ENCODE peak calls at places on chromosomes 2 and 18, in four cellular contexts. I is hepatocyte, R is dorsolateral prefrontal cortex, B is AG10803. O is an unnamed sample.
A peak's percentile ranks its signal among the peaks of the same experiment; 100 is the strongest.

GRCh38 chr2:238601433-238602222 is 174.9 kb downstream of the ASB1 start:
- DNase-seq in B (peak; percentile 82), R (no peak), I (no peak), O (no peak)

GRCh38 chr2:187934236-187934635 is 357.4 kb upstream of the GULP1 start:
- DNase-seq in I (no peak), R (no peak), B (no peak), O (no peak)

GRCh38 chr2:735670-736218 is 58.5 kb upstream of the TMEM18 start:
- DNase-seq in B (no peak), R (no peak), I (no peak), O (no peak)

GRCh38 chr2:86140969-86141392 is 34.9 kb downstream of the PTCD3 start:
- DNase-seq in B (peak; percentile 4), R (no peak), I (no peak), O (no peak)

GRCh38 chr18:12246849-12247808 is 7.0 kb upstream of the CIDEA start:
- DNase-seq in B (no peak), R (no peak), I (peak; percentile 56), O (peak; percentile 62)

GRCh38 chr18:54269924-54270844 is 867 bp downstream of the POLI start:
- DNase-seq in B (peak; percentile 36), I (peak; percentile 57), R (no peak), O (no peak)

GRCh38 chr2:63399171-63399570 is 189.1 kb downstream of the WDPCP start:
- DNase-seq in I (no peak), B (no peak), R (no peak), O (no peak)

GRCh38 chr18:7122376-7122775 is 4.8 kb upstream of the LAMA1 start:
- DNase-seq in B (no peak), R (no peak), I (no peak), O (no peak)

GRCh38 chr2:59182249-59182648 is 941.1 kb upstream of the FANCL start:
- DNase-seq in I (peak; percentile 61), B (peak; percentile 31), R (no peak), O (no peak)

GRCh38 chr2:85753525-85754312 is at the start of gene ATOH8:
- DNase-seq in B (peak; percentile 72), R (no peak), I (peak; percentile 76), O (no peak)

GRCh38 chr18:48975817-48976649 is 25.3 kb upstream of the SMAD7 start:
- DNase-seq in B (peak; percentile 68), R (no peak), I (peak; percentile 90), O (no peak)

GRCh38 chr2:239468491-239469017 is 67.7 kb upstream of the HDAC4 start:
- DNase-seq in R (no peak), B (no peak), I (no peak), O (peak; percentile 54)

GRCh38 chr18:32289480-32290075 is 99.7 kb downstream of the MEP1B start:
- DNase-seq in B (peak; percentile 65), R (no peak), I (peak; percentile 80), O (no peak)

GRCh38 chr2:174344716-174345472 is 10.1 kb downstream of the SP9 start:
- DNase-seq in I (peak; percentile 14), B (peak; percentile 46), R (no peak), O (no peak)

GRCh38 chr2:34907812-34908211 is 1308.7 kb upstream of the FAM98A start:
- DNase-seq in R (no peak), I (no peak), B (no peak), O (no peak)
- TF ChIP-seq CTCF in R (no peak), I (no peak), B (no peak), O (peak; percentile 16)

DNA sequence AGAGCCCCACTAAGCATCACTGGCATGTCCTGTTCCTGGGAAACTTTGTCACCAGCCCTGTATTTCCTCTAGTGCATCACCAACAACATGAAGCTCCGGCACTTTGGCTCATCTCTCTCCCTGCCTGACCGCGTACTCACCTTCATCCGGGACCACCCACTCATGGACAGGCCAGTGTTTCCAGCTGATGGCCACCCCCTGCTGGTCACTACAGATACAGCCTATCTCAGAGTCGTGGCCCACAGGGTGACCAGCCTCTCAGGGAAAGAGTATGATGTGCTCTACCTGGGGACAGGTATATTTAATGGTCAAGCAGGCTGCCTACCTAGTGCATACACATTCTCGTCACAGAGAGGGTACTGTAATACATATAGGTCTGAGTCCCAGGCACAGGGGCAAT is 21.0 kb downstream of the SEMA4F start:
- DNase-seq in B (no peak), R (no peak), I (no peak), O (no peak)
- TF ChIP-seq CTCF in B (peak; percentile 6), R (no peak), I (peak; percentile 6), O (peak; percentile 47)

GRCh38 chr2:100793220-100793619 is 26.7 kb upstream of the NPAS2 start:
- DNase-seq in I (no peak), R (no peak), B (no peak), O (no peak)
- TF ChIP-seq CTCF in I (no peak), R (no peak), B (no peak), O (no peak)

GRCh38 chr18:68662779-68663178 is 52.1 kb downstream of the TMX3 start:
- DNase-seq in I (no peak), B (peak; percentile 25), R (no peak), O (no peak)
- TF ChIP-seq CTCF in I (no peak), B (no peak), R (no peak), O (no peak)

DNA sequence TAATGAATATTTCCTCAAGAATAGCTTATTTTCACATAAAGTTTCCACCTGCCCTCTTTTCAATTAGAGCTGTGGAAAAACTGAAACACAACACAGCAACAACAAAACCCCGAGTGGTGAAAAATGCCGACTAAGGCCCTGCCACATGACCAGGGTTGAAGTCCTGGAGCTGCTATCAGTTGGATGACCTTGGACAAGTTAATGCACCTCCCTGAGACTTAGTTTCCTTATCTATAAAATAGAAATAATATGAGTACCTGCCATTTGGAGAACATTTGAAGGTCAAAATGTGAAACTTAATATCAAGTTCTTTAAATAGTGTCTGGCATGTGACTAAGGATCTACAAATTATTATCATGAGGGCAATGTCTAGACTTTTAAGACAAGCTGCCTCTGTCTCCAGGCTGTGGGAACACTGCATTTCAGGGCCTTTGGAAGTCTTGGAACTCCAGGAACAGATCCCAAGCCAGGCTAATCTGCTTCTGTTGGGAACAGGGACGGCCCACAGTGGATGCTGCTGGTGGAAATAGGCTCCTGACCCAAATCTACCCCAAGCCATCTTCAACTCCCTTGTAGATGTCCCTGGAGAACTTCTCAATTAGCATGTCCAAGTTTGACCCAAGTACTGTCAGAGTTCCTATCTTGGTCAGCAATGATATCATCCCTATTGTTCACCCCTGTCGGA is 42.0 kb upstream of the TRIB2 start:
- DNase-seq in R (no peak), I (no peak), B (no peak), O (no peak)
- TF ChIP-seq CTCF in R (no peak), I (no peak), B (no peak), O (no peak)

DNA sequence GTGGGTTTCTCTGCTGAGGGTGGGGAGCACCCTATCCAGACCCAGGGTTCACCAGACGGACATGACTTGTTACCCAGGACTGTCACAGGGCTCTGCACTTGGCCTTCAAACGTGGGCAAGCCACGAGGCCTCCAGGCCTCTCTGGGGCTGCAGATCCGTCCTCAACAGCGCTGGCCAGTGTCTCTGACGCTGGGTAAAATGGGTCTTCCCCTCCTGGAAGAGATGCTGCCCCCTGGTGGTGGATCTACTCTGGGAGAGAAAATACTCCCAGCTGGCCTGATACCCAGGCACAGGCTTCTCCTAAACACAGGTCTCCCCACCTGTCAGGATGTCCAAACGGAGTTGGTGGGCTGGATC is 3.7 kb downstream of the GPR17 start:
- DNase-seq in B (peak; percentile 79), I (peak; percentile 91), R (no peak), O (peak; percentile 87)
- TF ChIP-seq CTCF in B (peak; percentile 86), I (peak; percentile 73), R (peak; percentile 86), O (peak; percentile 90)